ENCODE peak calls at places on chromosomes 16 and 17, in eight cellular contexts. Z, W, Q, H, E, X, M and Y are unnamed samples.

GRCh38 chr16:29158031-29158430 is 173.2 kb downstream of the LAT start:
- DNase-seq in Z (no peak), W (no peak), Q (no peak), H (no peak), E (no peak), X (no peak), M (no peak), Y (no peak)

GRCh38 chr17:73695035-73695738 is 50.9 kb upstream of the SDK2 start:
- DNase-seq in Z (no peak), W (no peak), Q (no peak), H (no peak), E (no peak), X (no peak), M (no peak), Y (no peak)

GRCh38 chr17:164536-165235 is 16.8 kb downstream of the DOC2B start:
- DNase-seq in Z (peak), W (no peak), Q (peak), H (peak), E (peak), X (no peak), M (peak), Y (no peak)

GRCh38 chr17:5499790-5500189 is 13.4 kb downstream of the MIS12 start:
- DNase-seq in Z (peak), W (no peak), Q (peak), H (no peak), E (no peak), X (no peak), M (peak), Y (no peak)

GRCh38 chr16:28935333-28935732 is 3.6 kb downstream of the CD19 start:
- DNase-seq in Z (no peak), W (no peak), Q (no peak), H (no peak), E (no peak), X (no peak), M (no peak), Y (no peak)

GRCh38 chr16:5551909-5552308 is 454.3 kb upstream of the EEF2KMT start:
- DNase-seq in Z (no peak), W (peak), Q (no peak), H (no peak), E (no peak), X (no peak), M (no peak), Y (no peak)

GRCh38 chr16:86505899-86506864 is 4.1 kb upstream of the FOXF1 start:
- DNase-seq in Z (no peak), W (no peak), Q (no peak), H (peak), E (no peak), X (no peak), M (no peak), Y (no peak)

GRCh38 chr16:89396156-89396555 is 94.2 kb downstream of the ANKRD11 start:
- DNase-seq in Z (no peak), W (no peak), Q (no peak), H (no peak), E (no peak), X (no peak), M (no peak), Y (no peak)

GRCh38 chr17:76459674-76460073 is 6.7 kb upstream of the UBE2O start:
- DNase-seq in Z (no peak), W (no peak), Q (no peak), H (no peak), E (no peak), X (no peak), M (no peak), Y (no peak)

GRCh38 chr17:78387982-78388941 is 9.8 kb downstream of the PGS1 start:
- DNase-seq in Z (no peak), W (no peak), Q (no peak), H (peak), E (peak), X (no peak), M (no peak), Y (no peak)

GRCh38 chr17:50916026-50916707 is 50.0 kb upstream of the TOB1 start:
- DNase-seq in Z (no peak), W (no peak), Q (no peak), H (no peak), E (no peak), X (no peak), M (no peak), Y (no peak)

GRCh38 chr17:6969323-6969726 is 26.5 kb upstream of the ALOX12 start:
- DNase-seq in Z (no peak), W (no peak), Q (no peak), H (peak), E (no peak), X (no peak), M (no peak), Y (no peak)